ENCODE peak calls at places on chromosome X, in nine cellular contexts. U is body of pancreas, L is tibial nerve, V is stomach, K is GM12892, B is IMR-90, N is lower leg skin, I is NB4, Z is heart left ventricle. C is an unnamed sample.

GRCh38 chrX:71922697-71923096 is 12.1 kb downstream of the NHSL2 start:
- DNase-seq in V (no peak), U (no peak), K (no peak), Z (no peak), I (no peak), B (no peak), L (no peak), N (no peak), C (no peak)

GRCh38 chrX:110732274-110732673 is 63.3 kb downstream of the CHRDL1 start:
- DNase-seq in B (no peak), V (no peak), Z (no peak), I (no peak), N (no peak), U (no peak), L (no peak), K (no peak), C (no peak)

GRCh38 chrX:47176101-47176740 is 17.4 kb upstream of the UBA1 start:
- DNase-seq in Z (no peak), L (no peak), K (no peak), N (no peak), B (no peak), I (no peak), U (no peak), V (no peak), C (no peak)

GRCh38 chrX:115038406-115038805 is 21.0 kb upstream of the IL13RA2 start:
- DNase-seq in L (no peak), N (no peak), I (no peak), Z (no peak), U (no peak), B (peak; percentile 25), K (no peak), V (no peak), C (no peak)

GRCh38 chrX:136065044-136065671 is 79.9 kb downstream of the SLC9A6 start:
- DNase-seq in I (peak; percentile 6), K (no peak), V (no peak), L (peak; percentile 16), Z (peak; percentile 56), U (peak; percentile 13), N (no peak), B (peak; percentile 47), C (no peak)

GRCh38 chrX:76148753-76149152 is 24.1 kb upstream of the PBDC1 start:
- DNase-seq in U (peak; percentile 25), Z (no peak), I (peak; percentile 72), V (no peak), B (peak; percentile 33), N (peak; percentile 20), K (no peak), L (no peak), C (peak; percentile 67)

GRCh38 chrX:15606064-15606590 is 5.4 kb upstream of the ACE2 start:
- DNase-seq in L (no peak), I (no peak), U (no peak), B (no peak), Z (no peak), N (no peak), V (no peak), K (no peak), C (peak; percentile 3)

GRCh38 chrX:38403834-38404233 is 51.4 kb downstream of the OTC start:
- DNase-seq in N (no peak), K (no peak), I (no peak), B (no peak), Z (no peak), L (no peak), U (no peak), V (no peak), C (no peak)

GRCh38 chrX:139825618-139826017 is 107.2 kb downstream of the ATP11C start:
- DNase-seq in L (no peak), B (no peak), V (no peak), I (no peak), Z (no peak), K (no peak), U (no peak), N (no peak), C (no peak)

GRCh38 chrX:386768-387575 is at the start of gene PPP2R3B:
- DNase-seq in I (peak; percentile 93), B (peak; percentile 98), N (peak; percentile 97), Z (peak; percentile 100), V (peak; percentile 99), K (peak; percentile 99), U (peak; percentile 100), L (peak; percentile 93), C (no peak)

DNA sequence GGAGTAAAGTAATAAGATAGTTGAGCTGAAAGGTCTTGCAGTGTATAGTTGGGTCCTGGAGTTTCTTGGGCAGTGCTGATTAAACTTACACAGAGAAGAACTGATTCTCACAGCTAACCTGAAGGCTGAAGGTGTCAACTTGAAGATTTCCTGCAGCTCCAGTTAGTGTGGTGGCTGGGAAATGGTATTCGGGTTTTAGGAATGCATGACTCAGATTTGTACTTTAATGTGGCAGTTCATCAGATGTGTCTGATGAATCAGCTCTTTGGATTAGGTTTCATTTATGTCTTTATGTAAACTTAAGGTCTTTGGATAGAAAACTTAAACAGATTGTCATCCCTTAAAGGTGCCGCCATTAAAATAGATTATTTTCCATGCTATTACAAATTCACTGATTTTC is 200.0 kb downstream of the IL1RAPL1 start:
- DNase-seq in L (no peak), N (no peak), U (no peak), B (peak; percentile 84), Z (no peak), K (no peak), I (no peak), V (no peak), C (no peak)
- TF ChIP-seq POLR2A in L (no peak), N (no peak), U (no peak), B (no peak), Z (no peak), K (no peak), I (no peak), V (no peak), C (no peak)

DNA sequence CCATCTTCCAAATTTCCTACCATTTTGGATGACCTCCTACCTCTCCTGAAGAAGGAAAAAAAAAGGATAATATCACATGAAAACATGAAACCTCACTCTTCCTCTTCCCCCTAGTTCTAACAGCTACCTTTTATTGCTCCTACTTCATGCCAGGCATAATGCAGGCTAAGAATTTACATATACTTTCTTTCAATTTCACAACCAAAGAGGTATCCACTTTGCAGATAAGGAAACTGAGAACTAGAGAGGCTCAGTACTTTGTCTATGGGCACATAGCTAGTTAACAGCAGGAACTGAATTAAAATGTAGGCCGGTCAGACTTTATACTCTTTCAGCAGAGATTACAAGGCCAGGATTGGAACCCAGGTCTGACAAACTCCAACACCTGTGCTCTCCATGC is 34.4 kb upstream of the BEND2 start:
- DNase-seq in L (no peak), K (no peak), V (no peak), B (no peak), N (no peak), I (no peak), U (no peak), Z (no peak), C (no peak)
- TF ChIP-seq POLR2A in L (no peak), K (no peak), V (no peak), B (no peak), N (no peak), I (no peak), U (no peak), Z (no peak), C (no peak)

GRCh38 chrX:78548012-78548411 is 111.1 kb downstream of the RTL3 start:
- DNase-seq in U (no peak), V (no peak), Z (no peak), N (no peak), K (no peak), I (no peak), B (peak; percentile 26), L (no peak), C (no peak)
- TF ChIP-seq POLR2A in U (no peak), V (no peak), Z (no peak), N (no peak), K (no peak), I (no peak), B (no peak), L (no peak), C (no peak)

GRCh38 chrX:102659790-102660757 is 8.8 kb downstream of the GPRASP1 start:
- DNase-seq in L (peak; percentile 82), U (peak; percentile 85), K (peak; percentile 36), V (peak; percentile 84), I (peak; percentile 6), B (peak; percentile 58), Z (peak; percentile 90), N (peak; percentile 84), C (peak; percentile 90)
- TF ChIP-seq POLR2A in L (peak; percentile 20), U (peak; percentile 27), K (peak; percentile 40), V (no peak), I (no peak), B (no peak), Z (peak; percentile 46), N (no peak), C (peak; percentile 71)

DNA sequence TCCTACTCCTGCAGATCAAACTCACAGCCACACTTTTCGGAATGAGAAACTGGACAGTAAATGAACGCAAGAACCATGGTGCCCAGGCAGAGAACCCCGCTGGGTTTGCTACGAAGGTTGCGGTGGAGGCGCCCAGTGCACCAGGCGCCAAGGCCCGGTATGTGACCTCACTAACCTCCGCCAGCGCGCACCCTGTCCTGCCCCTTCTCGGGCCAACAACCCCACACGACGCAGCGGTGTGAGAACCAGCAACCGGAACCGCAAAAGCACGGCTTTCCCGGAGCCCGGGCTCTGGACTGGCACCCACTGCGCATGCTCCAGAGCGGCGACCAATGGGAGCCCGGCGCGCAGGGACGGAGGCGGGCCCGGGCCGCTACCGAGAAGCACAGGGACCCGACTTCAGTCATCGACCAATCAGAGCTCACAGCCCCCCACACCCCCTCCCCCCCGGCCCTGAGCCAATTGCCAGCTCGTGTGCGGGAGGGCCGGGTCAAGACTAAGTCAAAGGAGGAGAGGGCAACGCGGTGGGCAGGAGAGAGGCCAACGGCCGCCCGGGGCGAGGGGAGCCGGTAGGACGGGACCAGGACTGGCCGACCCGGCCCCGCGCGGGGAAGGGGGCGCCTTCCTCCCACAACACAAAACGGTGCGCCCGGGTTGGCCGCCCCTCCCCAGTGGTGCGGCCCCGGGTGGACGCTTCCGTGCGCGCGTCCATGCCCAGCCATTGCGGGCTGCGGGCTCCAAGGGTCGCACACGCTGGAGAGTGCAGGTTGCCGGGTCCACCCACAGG is 7.3 kb upstream of the WAS start:
- DNase-seq in V (peak; percentile 91), Z (peak; percentile 95), U (peak; percentile 92), N (peak; percentile 79), L (peak; percentile 76), I (peak; percentile 93), B (peak; percentile 75), K (peak; percentile 89), C (peak; percentile 92)
- TF ChIP-seq POLR2A in V (no peak), Z (peak; percentile 72), U (peak; percentile 40), N (no peak), L (no peak), I (peak; percentile 80), B (no peak), K (peak; percentile 51), C (peak; percentile 47)

DNA sequence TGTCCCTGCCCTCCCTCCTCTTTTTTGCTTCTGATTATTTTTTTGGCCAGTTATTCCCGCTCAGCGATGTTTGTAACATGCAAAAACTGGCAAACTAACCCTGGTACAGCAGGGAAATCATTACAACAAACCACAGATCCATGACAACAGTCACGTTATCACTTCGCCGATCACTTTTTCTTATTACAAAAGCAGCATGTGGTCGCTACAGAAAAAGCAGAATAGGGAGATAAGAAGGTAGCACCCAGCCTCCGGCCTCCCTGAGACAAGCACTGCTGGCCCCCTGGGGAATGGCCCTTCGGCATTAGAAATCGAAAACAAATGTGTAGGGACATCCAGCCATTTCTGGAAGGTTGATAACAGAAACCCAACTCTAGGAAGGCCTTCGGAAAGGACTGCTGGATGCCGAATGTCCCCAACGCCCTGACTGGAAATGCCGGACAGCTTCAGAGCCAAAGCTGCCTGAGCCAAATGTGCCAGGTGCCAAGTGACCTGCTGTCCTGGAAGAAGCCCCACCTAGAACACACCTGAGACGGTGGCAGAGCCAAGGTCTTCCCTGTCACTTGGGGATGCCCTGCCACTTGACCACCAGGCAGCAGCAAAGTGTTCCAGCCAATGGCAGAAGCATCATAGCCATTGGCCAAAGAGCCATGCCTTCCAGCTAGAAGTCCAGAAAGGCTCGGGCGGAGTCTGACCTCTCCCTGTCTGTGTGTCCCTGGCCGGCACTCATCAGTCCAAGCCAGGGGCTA is 2.9 kb downstream of the IDH3G start:
- DNase-seq in U (no peak), N (no peak), V (no peak), I (peak; percentile 60), K (no peak), L (no peak), B (no peak), Z (no peak), C (peak; percentile 17)
- TF ChIP-seq POLR2A in U (no peak), N (no peak), V (no peak), I (no peak), K (no peak), L (no peak), B (no peak), Z (no peak), C (no peak)

C was measured in erythroblast.